ENCODE peak calls at places on chromosomes 2 and 18, in eight cellular contexts. L, R, D, A, U, J, I and B are unnamed samples.

GRCh38 chr18:58784601-58785137 is 80.0 kb upstream of the ZNF532 start:
- DNase-seq in L (peak), R (no peak), D (no peak), A (no peak), U (no peak), J (no peak), I (no peak), B (peak)

GRCh38 chr2:226327830-226328229 is 471.8 kb downstream of the IRS1 start:
- DNase-seq in L (no peak), R (no peak), D (no peak), A (no peak), U (no peak), J (no peak), I (no peak), B (no peak)

GRCh38 chr2:189499137-189499536 is 57.9 kb downstream of the WDR75 start:
- DNase-seq in L (no peak), R (no peak), D (no peak), A (no peak), U (no peak), J (no peak), I (no peak), B (no peak)

GRCh38 chr18:49476664-49477411 is 10.2 kb downstream of the C18orf32 start:
- DNase-seq in L (no peak), R (no peak), D (no peak), A (peak), U (no peak), J (peak), I (no peak), B (no peak)

GRCh38 chr18:3283908-3284307 is 22.0 kb downstream of the MYL12B start:
- DNase-seq in L (peak), R (no peak), D (peak), A (no peak), U (no peak), J (no peak), I (no peak), B (peak)

GRCh38 chr2:40450066-40450841 is 1.6 kb downstream of the SLC8A1 start:
- DNase-seq in L (no peak), R (no peak), D (no peak), A (peak), U (no peak), J (peak), I (no peak), B (no peak)

GRCh38 chr2:145277922-145278321 is 758.0 kb upstream of the ZEB2 start:
- DNase-seq in L (no peak), R (no peak), D (no peak), A (peak), U (no peak), J (no peak), I (no peak), B (no peak)

GRCh38 chr2:119261498-119262225 is 38.0 kb downstream of the STEAP3 start:
- DNase-seq in L (no peak), R (no peak), D (no peak), A (no peak), U (no peak), J (no peak), I (no peak), B (no peak)

GRCh38 chr2:161796192-161796591 is 172.0 kb downstream of the SLC4A10 start:
- DNase-seq in L (no peak), R (no peak), D (no peak), A (peak), U (no peak), J (peak), I (no peak), B (no peak)

GRCh38 chr2:27448381-27448780 is 6.2 kb downstream of the KRTCAP3 start:
- DNase-seq in L (no peak), R (no peak), D (no peak), A (no peak), U (no peak), J (no peak), I (no peak), B (no peak)

GRCh38 chr2:27451095-27451494 is 8.9 kb downstream of the KRTCAP3 start:
- DNase-seq in L (no peak), R (no peak), D (no peak), A (no peak), U (no peak), J (no peak), I (no peak), B (no peak)

GRCh38 chr2:27453968-27454367 is 11.8 kb downstream of the KRTCAP3 start:
- DNase-seq in L (no peak), R (no peak), D (no peak), A (no peak), U (no peak), J (no peak), I (no peak), B (no peak)
- TF ChIP-seq CTCF in L (no peak), R (no peak), D (no peak), A (no peak), U (no peak), J (no peak), I (no peak), B (no peak)

DNA sequence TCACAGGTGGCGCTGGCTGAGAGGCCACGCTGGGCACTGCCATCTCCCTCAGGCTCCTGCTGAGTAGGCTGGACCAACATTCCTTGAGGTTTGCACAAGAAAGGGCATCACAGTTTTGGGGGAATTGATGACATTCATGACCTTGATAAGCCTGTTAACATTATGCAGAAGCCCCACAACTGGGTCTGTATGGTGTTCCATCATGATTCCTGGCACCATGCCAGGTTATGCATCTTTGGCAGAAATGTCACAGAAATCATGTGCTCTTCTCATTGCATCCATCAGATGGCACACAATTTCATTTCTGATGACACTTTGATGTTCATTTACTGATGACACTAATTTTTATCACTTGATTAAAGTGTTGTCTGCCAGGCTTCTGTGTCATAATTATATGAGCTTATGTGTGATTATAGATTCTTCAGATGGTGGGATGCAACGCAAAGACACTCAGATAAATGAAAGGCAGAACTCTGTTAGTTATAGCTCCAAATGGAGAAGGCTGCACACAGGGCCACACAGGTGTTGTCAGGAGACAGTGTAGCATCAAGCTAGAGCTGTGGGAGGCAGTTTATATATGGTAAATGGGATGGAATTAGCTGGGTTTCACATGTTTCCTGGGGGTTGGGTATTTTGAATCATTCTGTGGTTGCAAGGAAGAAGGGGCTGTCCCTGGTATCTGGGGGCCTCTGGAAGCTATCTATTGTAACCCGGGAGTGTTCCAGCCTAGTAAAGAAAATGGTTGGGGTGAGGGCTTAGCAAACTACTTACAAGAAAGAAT is 191.3 kb downstream of the SLC39A10 start:
- DNase-seq in L (no peak), R (peak), D (no peak), A (no peak), U (peak), J (no peak), I (no peak), B (no peak)
- TF ChIP-seq CTCF in L (no peak), R (no peak), D (no peak), A (no peak), U (no peak), J (no peak), I (no peak), B (no peak)

DNA sequence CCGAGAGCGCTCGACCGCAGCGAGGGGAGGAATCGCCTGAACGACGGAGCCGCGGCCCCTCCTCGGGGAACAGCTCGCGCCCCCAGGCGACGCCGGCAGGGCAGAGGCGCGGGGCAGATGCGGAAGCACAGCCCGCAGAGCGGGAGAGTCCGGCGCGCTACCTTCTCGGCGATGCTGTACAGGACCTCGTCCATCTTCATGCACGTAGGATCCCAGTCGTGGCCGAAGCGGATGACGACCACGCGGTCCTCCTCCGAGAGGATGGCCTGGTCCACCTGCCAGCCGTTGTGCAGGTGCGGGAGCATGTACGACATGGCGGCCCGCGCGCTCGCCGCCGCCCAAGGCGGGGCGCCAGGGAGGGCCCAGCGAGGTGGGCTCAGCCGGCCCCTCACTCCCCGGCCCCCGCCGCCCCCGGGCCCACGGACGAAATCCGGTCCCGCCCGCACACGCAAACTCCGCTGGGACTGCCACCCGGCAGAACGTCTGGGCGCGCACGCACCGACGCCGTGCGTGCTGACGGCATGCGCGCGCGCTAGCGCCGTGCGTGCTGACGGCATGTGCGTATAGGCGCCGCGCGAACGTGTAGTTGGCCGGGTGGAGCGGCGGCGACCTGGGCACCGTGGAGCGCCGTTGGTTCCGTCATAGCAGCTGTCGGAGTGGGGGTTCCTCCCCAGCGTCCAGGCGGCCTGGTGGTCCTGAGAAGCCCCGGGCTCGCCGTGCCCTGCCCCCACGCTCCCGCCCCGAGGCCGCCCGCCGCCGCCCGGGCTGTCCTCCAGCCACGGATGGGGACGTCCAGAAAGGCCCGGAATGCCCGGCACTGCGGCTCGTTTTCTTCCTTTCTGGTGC is at the start of gene TXNL4A:
- DNase-seq in L (peak), R (peak), D (peak), A (peak), U (peak), J (peak), I (peak), B (peak)
- TF ChIP-seq CTCF in L (no peak), R (peak), D (peak), A (no peak), U (peak), J (peak), I (no peak), B (no peak)

GRCh38 chr2:238886453-238887094 is 38.7 kb downstream of the TWIST2 start:
- DNase-seq in L (no peak), R (no peak), D (no peak), A (no peak), U (no peak), J (no peak), I (no peak), B (no peak)
- TF ChIP-seq CTCF in L (no peak), R (no peak), D (no peak), A (no peak), U (no peak), J (no peak), I (no peak), B (no peak)

GRCh38 chr18:37554399-37554787 is 11.2 kb downstream of the CELF4 start:
- DNase-seq in L (no peak), R (no peak), D (no peak), A (no peak), U (no peak), J (no peak), I (peak), B (no peak)

GRCh38 chr18:37551249-37551648 is 14.3 kb downstream of the CELF4 start:
- DNase-seq in L (no peak), R (no peak), D (no peak), A (no peak), U (no peak), J (no peak), I (no peak), B (no peak)

GRCh38 chr18:37552296-37552695 is 13.3 kb downstream of the CELF4 start:
- DNase-seq in L (no peak), R (no peak), D (no peak), A (no peak), U (no peak), J (no peak), I (no peak), B (no peak)

GRCh38 chr18:37551846-37552245 is 13.8 kb downstream of the CELF4 start:
- DNase-seq in L (no peak), R (no peak), D (no peak), A (no peak), U (no peak), J (no peak), I (no peak), B (no peak)

DNA sequence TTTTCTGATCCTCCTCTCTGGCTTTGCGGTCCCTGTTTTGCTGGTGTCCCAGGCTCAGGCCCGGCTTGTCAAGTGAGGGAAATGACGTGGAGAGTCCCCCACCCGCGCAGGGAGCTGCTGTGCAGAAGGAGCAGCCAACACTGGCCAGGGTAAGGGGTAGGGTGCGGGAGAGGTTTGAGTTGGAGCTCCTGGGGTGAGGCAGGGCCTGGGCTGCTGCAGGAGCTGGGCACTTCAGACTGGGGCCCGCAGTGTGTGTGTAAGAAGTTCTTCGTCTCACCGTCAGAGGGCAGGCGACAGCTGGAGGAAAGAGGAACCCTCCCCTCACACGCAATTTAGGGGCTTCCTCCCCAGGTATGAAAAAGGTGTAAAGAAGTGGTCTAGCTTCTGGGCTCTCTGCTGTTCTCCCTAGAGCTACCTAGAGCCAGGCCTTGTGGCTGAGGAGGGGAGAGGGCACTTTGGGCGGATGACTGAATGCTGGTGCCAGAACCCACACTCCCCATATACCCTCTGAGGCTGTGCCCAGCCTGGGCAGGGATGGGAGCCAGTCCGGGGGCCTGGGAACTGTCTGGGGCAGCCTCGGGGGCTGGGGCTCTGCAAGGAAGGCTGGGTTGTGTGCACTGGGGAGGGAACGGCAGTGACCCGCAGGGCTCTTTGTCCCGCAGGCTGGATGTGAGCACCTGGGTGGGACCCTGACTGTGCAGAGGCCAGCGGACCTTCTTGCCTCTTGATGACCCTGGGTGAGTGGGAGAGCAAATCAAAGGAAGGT is 11.8 kb downstream of the CELF4 start:
- DNase-seq in L (no peak), R (no peak), D (no peak), A (no peak), U (no peak), J (no peak), I (peak), B (peak)
- TF ChIP-seq CTCF in L (peak), R (no peak), D (no peak), A (peak), U (no peak), J (peak), I (peak), B (peak)

GRCh38 chr2:1677833-1678165 is 66.5 kb downstream of the PXDN start:
- DNase-seq in L (no peak), R (no peak), D (no peak), A (no peak), U (no peak), J (no peak), I (no peak), B (no peak)

GRCh38 chr2:1674766-1675397 is 69.4 kb downstream of the PXDN start:
- DNase-seq in L (no peak), R (no peak), D (peak), A (no peak), U (no peak), J (no peak), I (no peak), B (no peak)

GRCh38 chr2:1675633-1676032 is 68.7 kb downstream of the PXDN start:
- DNase-seq in L (no peak), R (no peak), D (peak), A (peak), U (no peak), J (peak), I (no peak), B (no peak)

GRCh38 chr2:1676913-1677832 is 67.1 kb downstream of the PXDN start:
- DNase-seq in L (no peak), R (no peak), D (no peak), A (no peak), U (no peak), J (no peak), I (no peak), B (no peak)

GRCh38 chr2:1676091-1676912 is 68.0 kb downstream of the PXDN start:
- DNase-seq in L (no peak), R (no peak), D (no peak), A (no peak), U (no peak), J (no peak), I (no peak), B (no peak)
- TF ChIP-seq CTCF in L (no peak), R (no peak), D (no peak), A (no peak), U (no peak), J (no peak), I (no peak), B (no peak)

GRCh38 chr18:22552254-22552653 is 134.5 kb upstream of the CTAGE1 start:
- DNase-seq in L (no peak), R (no peak), D (no peak), A (no peak), U (no peak), J (peak), I (no peak), B (no peak)
- TF ChIP-seq CTCF in L (no peak), R (no peak), D (no peak), A (no peak), U (no peak), J (no peak), I (no peak), B (no peak)

DNA sequence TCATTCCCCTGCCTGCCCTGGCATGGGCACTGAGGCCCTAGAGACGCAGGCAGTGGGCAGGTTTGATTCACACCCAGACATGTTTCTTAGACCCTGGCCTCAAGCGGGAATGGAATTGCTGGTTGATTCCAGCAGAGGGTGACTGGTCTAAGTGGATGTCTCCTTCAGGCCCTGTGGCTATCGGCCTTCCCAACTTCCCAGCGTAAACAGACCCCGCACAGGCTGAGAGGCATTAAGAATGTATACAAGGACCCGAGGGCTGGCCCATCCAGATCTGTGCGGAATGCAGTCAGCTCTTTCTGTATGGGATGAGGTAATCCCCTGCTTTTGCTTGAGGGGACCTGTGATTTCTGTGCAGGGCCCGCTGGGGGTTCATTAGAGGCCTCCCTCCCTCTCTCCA is 6.4 kb downstream of the ACKR3 start:
- DNase-seq in L (no peak), R (no peak), D (no peak), A (no peak), U (no peak), J (no peak), I (peak), B (no peak)
- TF ChIP-seq CTCF in L (no peak), R (no peak), D (no peak), A (no peak), U (no peak), J (peak), I (no peak), B (no peak)

GRCh38 chr2:96927420-96928171 is 57.7 kb upstream of the SEMA4C start:
- DNase-seq in L (no peak), R (no peak), D (peak), A (no peak), U (no peak), J (peak), I (no peak), B (peak)
- TF ChIP-seq CTCF in L (no peak), R (no peak), D (no peak), A (no peak), U (no peak), J (peak), I (no peak), B (no peak)

DNA sequence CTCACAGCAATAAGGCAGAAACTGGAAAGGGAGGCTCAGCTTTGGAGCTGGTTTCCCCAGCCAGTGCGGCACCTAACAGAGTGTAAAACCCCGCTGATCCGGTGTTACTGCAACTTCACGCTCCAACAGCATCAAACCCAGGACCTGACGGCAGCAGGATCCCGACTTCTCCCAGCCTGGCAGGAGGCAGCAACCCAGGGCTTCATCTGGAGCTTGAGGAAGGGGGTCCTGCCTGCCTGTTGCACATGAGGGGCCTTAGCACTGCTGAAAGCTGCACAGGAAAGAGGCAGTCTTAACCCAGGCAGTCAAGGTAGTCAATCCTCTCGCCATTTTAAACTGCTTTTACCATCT is 209.8 kb downstream of the MGAT5 start:
- DNase-seq in L (no peak), R (no peak), D (no peak), A (no peak), U (no peak), J (no peak), I (no peak), B (no peak)
- TF ChIP-seq CTCF in L (no peak), R (no peak), D (no peak), A (no peak), U (no peak), J (no peak), I (no peak), B (no peak)